ENCODE peak calls at places on chromosomes 2 and 18, in nine cellular contexts. Z is A172; N is fibroblast of pulmonary artery; S is GM04504; Q is kidney tubule cell; D is kidney; F is endothelial cell; A is stimulated activated CD4-positive, alpha-beta T cell treated with anti-CD3 and anti-CD28 coated beads, Interleukin-2, amount 100 ng/mL, for 48 hours; P is activated CD8-positive, alpha-beta memory T cell treated with anti-CD3 and anti-CD28 coated beads, Interleukin-2, amount 50 U/mL, for 48 hours. E is an unnamed sample.

GRCh38 chr2:48707466-48707865 is 48.1 kb downstream of the LHCGR start:
- DNase-seq in S (no peak), Z (no peak), N (no peak), A (no peak), D (no peak), F (no peak), P (no peak), Q (peak; percentile 66), E (no peak)

GRCh38 chr2:41061371-41061770 is 609.5 kb upstream of the SLC8A1 start:
- DNase-seq in Z (peak; percentile 37), Q (no peak), F (no peak), D (no peak), S (peak; percentile 18), P (no peak), A (no peak), N (peak; percentile 2), E (no peak)

GRCh38 chr2:85481818-85482777 is 56.9 kb upstream of the MAT2A start:
- DNase-seq in Z (no peak), D (no peak), S (no peak), P (no peak), N (no peak), Q (no peak), A (no peak), F (no peak), E (no peak)

GRCh38 chr2:45583989-45584388 is 27.1 kb downstream of the SRBD1 start:
- DNase-seq in D (no peak), P (no peak), N (no peak), Q (no peak), A (no peak), S (no peak), F (no peak), Z (no peak), E (no peak)

GRCh38 chr18:36094431-36094830 is 27.1 kb upstream of the RPRD1A start:
- DNase-seq in Q (no peak), F (no peak), A (no peak), Z (no peak), N (no peak), S (no peak), D (no peak), P (no peak), E (no peak)

GRCh38 chr2:219252900-219253752 is at the start of gene TUBA4B:
- DNase-seq in D (peak; percentile 85), P (peak; percentile 78), Q (peak; percentile 73), F (peak; percentile 31), N (peak; percentile 24), S (no peak), Z (peak; percentile 61), A (peak; percentile 39), E (no peak)

GRCh38 chr2:151051584-151052220 is 210.0 kb downstream of the RBM43 start:
- DNase-seq in A (no peak), D (no peak), Z (peak; percentile 58), N (peak; percentile 74), S (no peak), F (peak; percentile 22), Q (peak; percentile 68), P (no peak), E (peak; percentile 21)

GRCh38 chr2:130241041-130241707 is 42.9 kb upstream of the TUBA3E start:
- DNase-seq in A (no peak), P (no peak), Q (peak; percentile 95), N (peak; percentile 6), Z (peak; percentile 97), D (no peak), F (no peak), S (peak; percentile 3), E (no peak)

GRCh38 chr18:46407471-46408166 is 249.4 kb downstream of the LOXHD1 start:
- DNase-seq in A (no peak), F (no peak), Z (no peak), Q (peak; percentile 32), P (no peak), D (peak; percentile 7), S (no peak), N (no peak), E (no peak)

GRCh38 chr18:23114171-23114881 is 21.0 kb upstream of the CABLES1 start:
- DNase-seq in Q (peak; percentile 80), S (no peak), P (no peak), D (no peak), A (no peak), N (peak; percentile 34), Z (no peak), F (no peak), E (no peak)

GRCh38 chr2:3025984-3026383 is 351.6 kb downstream of the EIPR1 start:
- DNase-seq in A (no peak), S (no peak), D (no peak), P (no peak), F (no peak), Q (no peak), N (no peak), Z (no peak), E (no peak)

GRCh38 chr2:10359731-10360329 is 57.1 kb downstream of the HPCAL1 start:
- DNase-seq in N (no peak), P (no peak), F (no peak), D (no peak), S (no peak), Q (peak; percentile 19), A (no peak), Z (no peak), E (no peak)

GRCh38 chr2:103484906-103485305 is 723.1 kb downstream of the TMEM182 start:
- DNase-seq in Z (no peak), A (no peak), D (no peak), N (no peak), F (no peak), P (no peak), Q (no peak), S (no peak), E (no peak)

GRCh38 chr2:10957396-10957795 is 45.7 kb downstream of the KCNF1 start:
- DNase-seq in A (no peak), D (no peak), Z (no peak), Q (no peak), S (no peak), F (no peak), N (no peak), P (no peak), E (no peak)

GRCh38 chr2:44957656-44958327 is 16.3 kb downstream of the SIX3 start:
- DNase-seq in Z (no peak), N (no peak), D (no peak), A (no peak), F (no peak), S (peak; percentile 21), Q (no peak), P (no peak), E (no peak)

E was measured in BE2C.